ENCODE peak calls at places on chromosome 12, in eight cellular contexts. One of them, this sample, is unnamed.

GRCh38 chr12:45619736-45620135 is 109.8 kb upstream of the ARID2 start:
- DNase-seq in NB4: no peak
- DNase-seq in neural crest cell: no peak
- DNase-seq in stimulated activated CD8-positive, alpha-beta memory T cell treated with anti-CD3 and anti-CD28 coated beads, Interleukin-4, amount 100 ng/mL, for 24 hours: no peak
- DNase-seq in frontal cortex: no peak
- DNase-seq in tibial artery: no peak
- DNase-seq in posterior vena cava: no peak
- DNase-seq in NCI-H1092: no peak
- DNase-seq in this sample: no peak

GRCh38 chr12:76259660-76260389 is 88.4 kb downstream of the BBS10 start:
- DNase-seq in NB4: no peak
- DNase-seq in posterior vena cava: no peak
- DNase-seq in NCI-H1092: no peak
- DNase-seq in stimulated activated CD8-positive, alpha-beta memory T cell treated with anti-CD3 and anti-CD28 coated beads, Interleukin-4, amount 100 ng/mL, for 24 hours: no peak
- DNase-seq in neural crest cell: no peak
- DNase-seq in tibial artery: no peak
- DNase-seq in frontal cortex: no peak
- DNase-seq in this sample: no peak

GRCh38 chr12:10617868-10618267 is 4.5 kb upstream of the MAGOHB start:
- DNase-seq in frontal cortex: no peak
- DNase-seq in NB4: no peak
- DNase-seq in tibial artery: no peak
- DNase-seq in posterior vena cava: no peak
- DNase-seq in neural crest cell: no peak
- DNase-seq in NCI-H1092: no peak
- DNase-seq in stimulated activated CD8-positive, alpha-beta memory T cell treated with anti-CD3 and anti-CD28 coated beads, Interleukin-4, amount 100 ng/mL, for 24 hours: no peak
- DNase-seq in this sample: no peak

GRCh38 chr12:113065126-113066007 is 8.8 kb downstream of the DTX1 start:
- DNase-seq in NCI-H1092: peak
- DNase-seq in neural crest cell: peak
- DNase-seq in posterior vena cava: no peak
- DNase-seq in frontal cortex: no peak
- DNase-seq in NB4: peak
- DNase-seq in tibial artery: no peak
- DNase-seq in stimulated activated CD8-positive, alpha-beta memory T cell treated with anti-CD3 and anti-CD28 coated beads, Interleukin-4, amount 100 ng/mL, for 24 hours: no peak
- DNase-seq in this sample: no peak

GRCh38 chr12:132190012-132190755 is 45.9 kb downstream of the NOC4L start:
- DNase-seq in stimulated activated CD8-positive, alpha-beta memory T cell treated with anti-CD3 and anti-CD28 coated beads, Interleukin-4, amount 100 ng/mL, for 24 hours: peak
- DNase-seq in NCI-H1092: no peak
- DNase-seq in frontal cortex: no peak
- DNase-seq in posterior vena cava: no peak
- DNase-seq in tibial artery: no peak
- DNase-seq in NB4: no peak
- DNase-seq in neural crest cell: peak
- DNase-seq in this sample: no peak

GRCh38 chr12:48018618-48018995 is 14.3 kb upstream of the COL2A1 start:
- DNase-seq in NB4: no peak
- DNase-seq in neural crest cell: no peak
- DNase-seq in frontal cortex: no peak
- DNase-seq in stimulated activated CD8-positive, alpha-beta memory T cell treated with anti-CD3 and anti-CD28 coated beads, Interleukin-4, amount 100 ng/mL, for 24 hours: no peak
- DNase-seq in tibial artery: no peak
- DNase-seq in NCI-H1092: no peak
- DNase-seq in posterior vena cava: no peak
- DNase-seq in this sample: no peak

GRCh38 chr12:54379401-54380201 is 4.9 kb downstream of the ZNF385A start:
- DNase-seq in tibial artery: peak
- DNase-seq in NCI-H1092: peak
- DNase-seq in stimulated activated CD8-positive, alpha-beta memory T cell treated with anti-CD3 and anti-CD28 coated beads, Interleukin-4, amount 100 ng/mL, for 24 hours: peak
- DNase-seq in NB4: peak
- DNase-seq in posterior vena cava: peak
- DNase-seq in frontal cortex: peak
- DNase-seq in neural crest cell: peak
- DNase-seq in this sample: peak

GRCh38 chr12:69007858-69008314 is 74.9 kb upstream of the CPM start:
- DNase-seq in NB4: no peak
- DNase-seq in tibial artery: no peak
- DNase-seq in stimulated activated CD8-positive, alpha-beta memory T cell treated with anti-CD3 and anti-CD28 coated beads, Interleukin-4, amount 100 ng/mL, for 24 hours: no peak
- DNase-seq in NCI-H1092: no peak
- DNase-seq in neural crest cell: no peak
- DNase-seq in posterior vena cava: no peak
- DNase-seq in frontal cortex: no peak
- DNase-seq in this sample: no peak

GRCh38 chr12:93622485-93622884 is 50.0 kb downstream of the SOCS2 start:
- DNase-seq in posterior vena cava: no peak
- DNase-seq in NCI-H1092: no peak
- DNase-seq in frontal cortex: no peak
- DNase-seq in NB4: no peak
- DNase-seq in tibial artery: no peak
- DNase-seq in neural crest cell: no peak
- DNase-seq in stimulated activated CD8-positive, alpha-beta memory T cell treated with anti-CD3 and anti-CD28 coated beads, Interleukin-4, amount 100 ng/mL, for 24 hours: no peak
- DNase-seq in this sample: no peak

GRCh38 chr12:28350502-28350901 is 160.2 kb downstream of the CCDC91 start:
- DNase-seq in frontal cortex: no peak
- DNase-seq in stimulated activated CD8-positive, alpha-beta memory T cell treated with anti-CD3 and anti-CD28 coated beads, Interleukin-4, amount 100 ng/mL, for 24 hours: no peak
- DNase-seq in tibial artery: no peak
- DNase-seq in NB4: no peak
- DNase-seq in neural crest cell: no peak
- DNase-seq in posterior vena cava: no peak
- DNase-seq in NCI-H1092: no peak
- DNase-seq in this sample: no peak

GRCh38 chr12:106902053-106902452 is 53.7 kb upstream of the TMEM263 start:
- DNase-seq in frontal cortex: no peak
- DNase-seq in tibial artery: no peak
- DNase-seq in NB4: no peak
- DNase-seq in posterior vena cava: no peak
- DNase-seq in stimulated activated CD8-positive, alpha-beta memory T cell treated with anti-CD3 and anti-CD28 coated beads, Interleukin-4, amount 100 ng/mL, for 24 hours: no peak
- DNase-seq in neural crest cell: no peak
- DNase-seq in NCI-H1092: no peak
- DNase-seq in this sample: no peak

GRCh38 chr12:1429980-1430379 is 164.4 kb downstream of the FBXL14 start:
- DNase-seq in stimulated activated CD8-positive, alpha-beta memory T cell treated with anti-CD3 and anti-CD28 coated beads, Interleukin-4, amount 100 ng/mL, for 24 hours: no peak
- DNase-seq in tibial artery: no peak
- DNase-seq in NB4: peak
- DNase-seq in frontal cortex: no peak
- DNase-seq in neural crest cell: no peak
- DNase-seq in NCI-H1092: no peak
- DNase-seq in posterior vena cava: no peak
- DNase-seq in this sample: no peak

GRCh38 chr12:116381744-116382455 is 104.4 kb upstream of the MED13L start:
- DNase-seq in NCI-H1092: no peak
- DNase-seq in stimulated activated CD8-positive, alpha-beta memory T cell treated with anti-CD3 and anti-CD28 coated beads, Interleukin-4, amount 100 ng/mL, for 24 hours: no peak
- DNase-seq in neural crest cell: peak
- DNase-seq in posterior vena cava: peak
- DNase-seq in frontal cortex: no peak
- DNase-seq in tibial artery: peak
- DNase-seq in NB4: no peak
- DNase-seq in this sample: no peak

GRCh38 chr12:4421590-4422031 is 24.0 kb downstream of the FGF6 start:
- DNase-seq in NB4: peak
- DNase-seq in posterior vena cava: no peak
- DNase-seq in neural crest cell: peak
- DNase-seq in NCI-H1092: peak
- DNase-seq in stimulated activated CD8-positive, alpha-beta memory T cell treated with anti-CD3 and anti-CD28 coated beads, Interleukin-4, amount 100 ng/mL, for 24 hours: no peak
- DNase-seq in tibial artery: no peak
- DNase-seq in frontal cortex: peak
- DNase-seq in this sample: no peak

GRCh38 chr12:88393017-88393767 is 187.1 kb downstream of the KITLG start:
- DNase-seq in posterior vena cava: no peak
- DNase-seq in tibial artery: no peak
- DNase-seq in stimulated activated CD8-positive, alpha-beta memory T cell treated with anti-CD3 and anti-CD28 coated beads, Interleukin-4, amount 100 ng/mL, for 24 hours: no peak
- DNase-seq in NCI-H1092: no peak
- DNase-seq in frontal cortex: no peak
- DNase-seq in neural crest cell: no peak
- DNase-seq in NB4: peak
- DNase-seq in this sample: no peak

GRCh38 chr12:121264951-121265350 is 31.6 kb downstream of the CAMKK2 start:
- DNase-seq in stimulated activated CD8-positive, alpha-beta memory T cell treated with anti-CD3 and anti-CD28 coated beads, Interleukin-4, amount 100 ng/mL, for 24 hours: no peak
- DNase-seq in posterior vena cava: no peak
- DNase-seq in tibial artery: no peak
- DNase-seq in frontal cortex: no peak
- DNase-seq in NCI-H1092: no peak
- DNase-seq in NB4: no peak
- DNase-seq in neural crest cell: no peak
- DNase-seq in this sample: no peak

GRCh38 chr12:117318591-117318990 is 42.8 kb downstream of the NOS1 start:
- DNase-seq in frontal cortex: no peak
- DNase-seq in NB4: no peak
- DNase-seq in tibial artery: no peak
- DNase-seq in posterior vena cava: no peak
- DNase-seq in NCI-H1092: no peak
- DNase-seq in neural crest cell: no peak
- DNase-seq in stimulated activated CD8-positive, alpha-beta memory T cell treated with anti-CD3 and anti-CD28 coated beads, Interleukin-4, amount 100 ng/mL, for 24 hours: no peak
- DNase-seq in this sample: no peak

GRCh38 chr12:80857311-80857710 is 80.4 kb downstream of the LIN7A start:
- DNase-seq in NB4: no peak
- DNase-seq in stimulated activated CD8-positive, alpha-beta memory T cell treated with anti-CD3 and anti-CD28 coated beads, Interleukin-4, amount 100 ng/mL, for 24 hours: no peak
- DNase-seq in posterior vena cava: no peak
- DNase-seq in neural crest cell: no peak
- DNase-seq in NCI-H1092: no peak
- DNase-seq in tibial artery: no peak
- DNase-seq in frontal cortex: no peak
- DNase-seq in this sample: no peak

GRCh38 chr12:2668816-2669215 is 126.0 kb upstream of the FKBP4 start:
- DNase-seq in stimulated activated CD8-positive, alpha-beta memory T cell treated with anti-CD3 and anti-CD28 coated beads, Interleukin-4, amount 100 ng/mL, for 24 hours: no peak
- DNase-seq in NB4: no peak
- DNase-seq in posterior vena cava: no peak
- DNase-seq in tibial artery: peak
- DNase-seq in neural crest cell: no peak
- DNase-seq in frontal cortex: no peak
- DNase-seq in NCI-H1092: no peak
- DNase-seq in this sample: peak

GRCh38 chr12:104643921-104644669 is 187.3 kb downstream of the CHST11 start:
- DNase-seq in NCI-H1092: peak
- DNase-seq in tibial artery: no peak
- DNase-seq in NB4: no peak
- DNase-seq in posterior vena cava: no peak
- DNase-seq in frontal cortex: no peak
- DNase-seq in stimulated activated CD8-positive, alpha-beta memory T cell treated with anti-CD3 and anti-CD28 coated beads, Interleukin-4, amount 100 ng/mL, for 24 hours: no peak
- DNase-seq in neural crest cell: no peak
- DNase-seq in this sample: no peak

GRCh38 chr12:26617513-26617912 is 215.5 kb downstream of the ITPR2 start:
- DNase-seq in frontal cortex: no peak
- DNase-seq in neural crest cell: no peak
- DNase-seq in NCI-H1092: no peak
- DNase-seq in posterior vena cava: no peak
- DNase-seq in stimulated activated CD8-positive, alpha-beta memory T cell treated with anti-CD3 and anti-CD28 coated beads, Interleukin-4, amount 100 ng/mL, for 24 hours: no peak
- DNase-seq in tibial artery: no peak
- DNase-seq in NB4: no peak
- DNase-seq in this sample: no peak

GRCh38 chr12:2813573-2814185 is 1.2 kb downstream of the ITFG2 start:
- DNase-seq in NCI-H1092: peak
- DNase-seq in NB4: peak
- DNase-seq in frontal cortex: no peak
- DNase-seq in posterior vena cava: no peak
- DNase-seq in stimulated activated CD8-positive, alpha-beta memory T cell treated with anti-CD3 and anti-CD28 coated beads, Interleukin-4, amount 100 ng/mL, for 24 hours: peak
- DNase-seq in tibial artery: no peak
- DNase-seq in neural crest cell: peak
- DNase-seq in this sample: no peak

GRCh38 chr12:93167841-93168492 is 209.8 kb upstream of the NUDT4 start:
- DNase-seq in posterior vena cava: no peak
- DNase-seq in NCI-H1092: no peak
- DNase-seq in tibial artery: no peak
- DNase-seq in neural crest cell: no peak
- DNase-seq in frontal cortex: no peak
- DNase-seq in stimulated activated CD8-positive, alpha-beta memory T cell treated with anti-CD3 and anti-CD28 coated beads, Interleukin-4, amount 100 ng/mL, for 24 hours: no peak
- DNase-seq in NB4: peak
- DNase-seq in this sample: no peak

GRCh38 chr12:6851153-6851920 is at the start of gene CDCA3:
- DNase-seq in stimulated activated CD8-positive, alpha-beta memory T cell treated with anti-CD3 and anti-CD28 coated beads, Interleukin-4, amount 100 ng/mL, for 24 hours: peak
- DNase-seq in neural crest cell: peak
- DNase-seq in NCI-H1092: peak
- DNase-seq in NB4: peak
- DNase-seq in tibial artery: peak
- DNase-seq in posterior vena cava: peak
- DNase-seq in frontal cortex: peak
- DNase-seq in this sample: peak

GRCh38 chr12:108523365-108523764 is 8.3 kb downstream of the FICD start:
- DNase-seq in tibial artery: no peak
- DNase-seq in posterior vena cava: no peak
- DNase-seq in NCI-H1092: no peak
- DNase-seq in stimulated activated CD8-positive, alpha-beta memory T cell treated with anti-CD3 and anti-CD28 coated beads, Interleukin-4, amount 100 ng/mL, for 24 hours: no peak
- DNase-seq in frontal cortex: no peak
- DNase-seq in neural crest cell: no peak
- DNase-seq in NB4: no peak
- DNase-seq in this sample: no peak

GRCh38 chr12:1644523-1645438 is 15.8 kb downstream of the WNT5B start:
- DNase-seq in frontal cortex: peak
- DNase-seq in stimulated activated CD8-positive, alpha-beta memory T cell treated with anti-CD3 and anti-CD28 coated beads, Interleukin-4, amount 100 ng/mL, for 24 hours: no peak
- DNase-seq in NCI-H1092: peak
- DNase-seq in neural crest cell: no peak
- DNase-seq in NB4: peak
- DNase-seq in posterior vena cava: peak
- DNase-seq in tibial artery: peak
- DNase-seq in this sample: no peak

GRCh38 chr12:9347328-9348127 is 139.3 kb upstream of the PZP start:
- DNase-seq in NB4: no peak
- DNase-seq in neural crest cell: no peak
- DNase-seq in frontal cortex: no peak
- DNase-seq in stimulated activated CD8-positive, alpha-beta memory T cell treated with anti-CD3 and anti-CD28 coated beads, Interleukin-4, amount 100 ng/mL, for 24 hours: no peak
- DNase-seq in tibial artery: no peak
- DNase-seq in NCI-H1092: no peak
- DNase-seq in posterior vena cava: no peak
- DNase-seq in this sample: no peak

GRCh38 chr12:91817512-91817911 is 328.1 kb downstream of the BTG1 start:
- DNase-seq in tibial artery: no peak
- DNase-seq in NB4: no peak
- DNase-seq in posterior vena cava: no peak
- DNase-seq in frontal cortex: no peak
- DNase-seq in stimulated activated CD8-positive, alpha-beta memory T cell treated with anti-CD3 and anti-CD28 coated beads, Interleukin-4, amount 100 ng/mL, for 24 hours: no peak
- DNase-seq in neural crest cell: no peak
- DNase-seq in NCI-H1092: no peak
- DNase-seq in this sample: no peak

GRCh38 chr12:114530417-114530816 is 124.5 kb upstream of the TBX5 start:
- DNase-seq in posterior vena cava: no peak
- DNase-seq in stimulated activated CD8-positive, alpha-beta memory T cell treated with anti-CD3 and anti-CD28 coated beads, Interleukin-4, amount 100 ng/mL, for 24 hours: no peak
- DNase-seq in tibial artery: no peak
- DNase-seq in NB4: no peak
- DNase-seq in neural crest cell: no peak
- DNase-seq in NCI-H1092: no peak
- DNase-seq in frontal cortex: no peak
- DNase-seq in this sample: no peak

GRCh38 chr12:38921025-38921677 is 15.8 kb upstream of the CPNE8 start:
- DNase-seq in neural crest cell: peak
- DNase-seq in tibial artery: no peak
- DNase-seq in posterior vena cava: no peak
- DNase-seq in frontal cortex: no peak
- DNase-seq in NB4: peak
- DNase-seq in NCI-H1092: no peak
- DNase-seq in stimulated activated CD8-positive, alpha-beta memory T cell treated with anti-CD3 and anti-CD28 coated beads, Interleukin-4, amount 100 ng/mL, for 24 hours: no peak
- DNase-seq in this sample: no peak

GRCh38 chr12:95820096-95820703 is 29.6 kb upstream of the NTN4 start:
- DNase-seq in frontal cortex: peak
- DNase-seq in neural crest cell: no peak
- DNase-seq in tibial artery: no peak
- DNase-seq in posterior vena cava: no peak
- DNase-seq in NB4: peak
- DNase-seq in NCI-H1092: peak
- DNase-seq in stimulated activated CD8-positive, alpha-beta memory T cell treated with anti-CD3 and anti-CD28 coated beads, Interleukin-4, amount 100 ng/mL, for 24 hours: no peak
- DNase-seq in this sample: no peak

This sample was measured in mesenteric fat pad.